ENCODE peak calls at places on chromosomes 13 and 19, in five cellular contexts. One of them, this sample, is unnamed.

GRCh38 chr19:44876930-44877530 is 14.0 kb upstream of the TOMM40 start:
- DNase-seq in KBM-7: peak; percentile 53
- DNase-seq in kidney: no peak
- DNase-seq in cardiac fibroblast: no peak
- DNase-seq in A172: no peak
- DNase-seq in this sample: no peak

GRCh38 chr13:109840201-109840892 is 54.0 kb upstream of the IRS2 start:
- DNase-seq in cardiac fibroblast: peak; percentile 59
- DNase-seq in kidney: no peak
- DNase-seq in KBM-7: peak; percentile 75
- DNase-seq in A172: peak; percentile 94
- DNase-seq in this sample: peak; percentile 88

GRCh38 chr19:15112385-15112784 is 5.2 kb downstream of the SYDE1 start:
- DNase-seq in cardiac fibroblast: no peak
- DNase-seq in A172: no peak
- DNase-seq in kidney: no peak
- DNase-seq in KBM-7: no peak
- DNase-seq in this sample: peak; percentile 19

GRCh38 chr19:19422156-19422555 is 16.7 kb downstream of the GATAD2A start:
- DNase-seq in KBM-7: no peak
- DNase-seq in kidney: peak; percentile 32
- DNase-seq in A172: no peak
- DNase-seq in cardiac fibroblast: no peak
- DNase-seq in this sample: no peak

GRCh38 chr19:33324628-33325027 is 22.3 kb upstream of the CEBPA start:
- DNase-seq in KBM-7: no peak
- DNase-seq in kidney: no peak
- DNase-seq in A172: no peak
- DNase-seq in cardiac fibroblast: no peak
- DNase-seq in this sample: no peak

GRCh38 chr19:44846455-44847143 is 502 bp downstream of the NECTIN2 start:
- DNase-seq in cardiac fibroblast: peak; percentile 23
- DNase-seq in A172: no peak
- DNase-seq in kidney: peak; percentile 80
- DNase-seq in KBM-7: no peak
- DNase-seq in this sample: peak; percentile 37

GRCh38 chr19:5369962-5370367 is 29.4 kb upstream of the PTPRS start:
- DNase-seq in kidney: no peak
- DNase-seq in cardiac fibroblast: peak; percentile 39
- DNase-seq in KBM-7: peak; percentile 51
- DNase-seq in A172: no peak
- DNase-seq in this sample: peak; percentile 33

GRCh38 chr19:39082745-39083598 is 1.2 kb upstream of the ACP7 start:
- DNase-seq in kidney: no peak
- DNase-seq in cardiac fibroblast: no peak
- DNase-seq in A172: no peak
- DNase-seq in KBM-7: no peak
- DNase-seq in this sample: no peak

This sample was measured in M059J.